ENCODE peak calls at places on chromosome 21, in six cellular contexts. R is kidney tubule cell; K is stimulated activated CD4-positive, alpha-beta T cell treated with anti-CD3 and anti-CD28 coated beads, Interleukin-4, amount 100 ng/mL, for 48 hours; O is B cell; U is prostate gland; E is activated T-cell treated with anti-CD3 and anti-CD28 coated beads, Interleukin-2, amount 50 U/mL, for 4 hours. Q is an unnamed sample.

GRCh38 chr21:42696026-42696380 is 42.6 kb downstream of the PDE9A start:
- DNase-seq in R (no peak), K (no peak), O (no peak), U (no peak), E (no peak), Q (no peak)

GRCh38 chr21:44494956-44495355 is 39.6 kb downstream of the LRRC3 start:
- DNase-seq in R (no peak), K (no peak), O (no peak), U (no peak), E (no peak), Q (no peak)

GRCh38 chr21:17461014-17461413 is 51.8 kb upstream of the CXADR start:
- DNase-seq in R (peak), K (no peak), O (no peak), U (peak), E (no peak), Q (no peak)

GRCh38 chr21:33374080-33374873 is 28.9 kb upstream of the IFNGR2 start:
- DNase-seq in R (peak), K (no peak), O (peak), U (peak), E (peak), Q (no peak)

GRCh38 chr21:25838809-25839208 is 104.0 kb downstream of the GABPA start:
- DNase-seq in R (peak), K (no peak), O (no peak), U (no peak), E (no peak), Q (no peak)

GRCh38 chr21:39451332-39452206 is at the start of gene SH3BGR:
- DNase-seq in R (peak), K (no peak), O (no peak), U (peak), E (no peak), Q (peak)

GRCh38 chr21:35792569-35792968 is 267.8 kb downstream of the SETD4 start:
- DNase-seq in R (no peak), K (no peak), O (no peak), U (no peak), E (no peak), Q (no peak)

GRCh38 chr21:32207096-32207716 is 71.6 kb downstream of the MIS18A start:
- DNase-seq in R (no peak), K (no peak), O (no peak), U (no peak), E (no peak), Q (no peak)

GRCh38 chr21:29114765-29115164 is 15.7 kb upstream of the MAP3K7CL start:
- DNase-seq in R (peak), K (no peak), O (no peak), U (no peak), E (no peak), Q (no peak)

GRCh38 chr21:31180256-31181088 is 142.2 kb upstream of the KRTAP19-8 start:
- DNase-seq in R (peak), K (no peak), O (peak), U (no peak), E (no peak), Q (no peak)

GRCh38 chr21:40688106-40688850 is 158.7 kb downstream of the DSCAM start:
- DNase-seq in R (no peak), K (no peak), O (no peak), U (no peak), E (no peak), Q (no peak)

GRCh38 chr21:42162831-42163510 is 56.0 kb upstream of the ABCG1 start:
- DNase-seq in R (peak), K (no peak), O (no peak), U (no peak), E (no peak), Q (no peak)

GRCh38 chr21:39666681-39667315 is 54.1 kb downstream of the B3GALT5 start:
- DNase-seq in R (peak), K (no peak), O (no peak), U (no peak), E (no peak), Q (no peak)

GRCh38 chr21:45365608-45366241 is 39.2 kb upstream of the COL18A1 start:
- DNase-seq in R (peak), K (no peak), O (no peak), U (no peak), E (no peak), Q (no peak)

GRCh38 chr21:37257526-37257966 is 9.6 kb downstream of the VPS26C start:
- DNase-seq in R (peak), K (peak), O (no peak), U (peak), E (no peak), Q (no peak)

GRCh38 chr21:23524685-23525084 is 2082.6 kb downstream of the MRPL39 start:
- DNase-seq in R (no peak), K (no peak), O (no peak), U (no peak), E (no peak), Q (no peak)

GRCh38 chr21:42227909-42228708 is 9.2 kb downstream of the ABCG1 start:
- DNase-seq in R (peak), K (peak), O (peak), U (peak), E (peak), Q (peak)

GRCh38 chr21:46626536-46627302 is 8.8 kb upstream of the PRMT2 start:
- DNase-seq in R (no peak), K (no peak), O (no peak), U (no peak), E (no peak), Q (no peak)